ENCODE peak calls at places on chromosome 1, in seven cellular contexts. One of them, this sample, is unnamed.

GRCh38 chr1:3372317-3372716 is 82.1 kb upstream of the ARHGEF16 start:
- DNase-seq in PC-9: no peak
- DNase-seq in thoracic aorta: no peak
- DNase-seq in breast epithelium: no peak
- DNase-seq in dorsolateral prefrontal cortex: no peak
- DNase-seq in GM12878: no peak
- DNase-seq in neural progenitor cell: no peak
- DNase-seq in this sample: no peak

GRCh38 chr1:61192666-61193325 is 110.4 kb downstream of the NFIA start:
- DNase-seq in PC-9: no peak
- DNase-seq in thoracic aorta: no peak
- DNase-seq in breast epithelium: no peak
- DNase-seq in dorsolateral prefrontal cortex: no peak
- DNase-seq in GM12878: no peak
- DNase-seq in neural progenitor cell: no peak
- DNase-seq in this sample: no peak

GRCh38 chr1:180083164-180083563 is 71.5 kb upstream of the QSOX1 start:
- DNase-seq in PC-9: no peak
- DNase-seq in thoracic aorta: no peak
- DNase-seq in breast epithelium: no peak
- DNase-seq in dorsolateral prefrontal cortex: no peak
- DNase-seq in GM12878: no peak
- DNase-seq in neural progenitor cell: no peak
- DNase-seq in this sample: no peak

GRCh38 chr1:23116216-23116836 is 52.3 kb downstream of the LUZP1 start:
- DNase-seq in PC-9: no peak
- DNase-seq in thoracic aorta: no peak
- DNase-seq in breast epithelium: no peak
- DNase-seq in dorsolateral prefrontal cortex: no peak
- DNase-seq in GM12878: no peak
- DNase-seq in neural progenitor cell: no peak
- DNase-seq in this sample: no peak

GRCh38 chr1:205706601-205707502 is 26.5 kb upstream of the SLC45A3 start:
- DNase-seq in PC-9: no peak
- DNase-seq in thoracic aorta: no peak
- DNase-seq in breast epithelium: no peak
- DNase-seq in dorsolateral prefrontal cortex: no peak
- DNase-seq in GM12878: no peak
- DNase-seq in neural progenitor cell: no peak
- DNase-seq in this sample: no peak

GRCh38 chr1:97902067-97902466 is 18.8 kb downstream of the DPYD start:
- DNase-seq in PC-9: no peak
- DNase-seq in thoracic aorta: no peak
- DNase-seq in breast epithelium: no peak
- DNase-seq in dorsolateral prefrontal cortex: no peak
- DNase-seq in GM12878: no peak
- DNase-seq in neural progenitor cell: no peak
- DNase-seq in this sample: no peak

GRCh38 chr1:157724537-157725213 is 24.1 kb upstream of the FCRL3 start:
- DNase-seq in PC-9: no peak
- DNase-seq in thoracic aorta: no peak
- DNase-seq in breast epithelium: no peak
- DNase-seq in dorsolateral prefrontal cortex: no peak
- DNase-seq in GM12878: no peak
- DNase-seq in neural progenitor cell: no peak
- DNase-seq in this sample: no peak

GRCh38 chr1:105730701-105731100 is 1325.8 kb upstream of the PRMT6 start:
- DNase-seq in PC-9: no peak
- DNase-seq in thoracic aorta: no peak
- DNase-seq in breast epithelium: no peak
- DNase-seq in dorsolateral prefrontal cortex: no peak
- DNase-seq in GM12878: no peak
- DNase-seq in neural progenitor cell: no peak
- DNase-seq in this sample: no peak

GRCh38 chr1:171715813-171716251 is 26.0 kb downstream of the VAMP4 start:
- DNase-seq in PC-9: no peak
- DNase-seq in thoracic aorta: no peak
- DNase-seq in breast epithelium: no peak
- DNase-seq in dorsolateral prefrontal cortex: no peak
- DNase-seq in GM12878: no peak
- DNase-seq in neural progenitor cell: no peak
- DNase-seq in this sample: no peak

GRCh38 chr1:241828576-241828975 is 19.4 kb upstream of the EXO1 start:
- DNase-seq in PC-9: no peak
- DNase-seq in thoracic aorta: no peak
- DNase-seq in breast epithelium: no peak
- DNase-seq in dorsolateral prefrontal cortex: peak
- DNase-seq in GM12878: no peak
- DNase-seq in neural progenitor cell: no peak
- DNase-seq in this sample: no peak

GRCh38 chr1:169326644-169327316 is 40.8 kb downstream of the NME7 start:
- DNase-seq in PC-9: no peak
- DNase-seq in thoracic aorta: no peak
- DNase-seq in breast epithelium: no peak
- DNase-seq in dorsolateral prefrontal cortex: no peak
- DNase-seq in GM12878: peak
- DNase-seq in neural progenitor cell: no peak
- DNase-seq in this sample: no peak

GRCh38 chr1:12346483-12347155 is 116.8 kb downstream of the VPS13D start:
- DNase-seq in PC-9: no peak
- DNase-seq in thoracic aorta: no peak
- DNase-seq in breast epithelium: no peak
- DNase-seq in dorsolateral prefrontal cortex: no peak
- DNase-seq in GM12878: no peak
- DNase-seq in neural progenitor cell: no peak
- DNase-seq in this sample: no peak

GRCh38 chr1:74468982-74469603 is 43.3 kb downstream of the LRRC53 start:
- DNase-seq in PC-9: no peak
- DNase-seq in thoracic aorta: no peak
- DNase-seq in breast epithelium: no peak
- DNase-seq in dorsolateral prefrontal cortex: no peak
- DNase-seq in GM12878: no peak
- DNase-seq in neural progenitor cell: peak
- DNase-seq in this sample: no peak

GRCh38 chr1:164611754-164612642 is 53.0 kb downstream of the PBX1 start:
- DNase-seq in PC-9: peak
- DNase-seq in thoracic aorta: no peak
- DNase-seq in breast epithelium: peak
- DNase-seq in dorsolateral prefrontal cortex: no peak
- DNase-seq in GM12878: no peak
- DNase-seq in neural progenitor cell: peak
- DNase-seq in this sample: no peak

GRCh38 chr1:183632964-183633363 is 2.6 kb downstream of the ARPC5 start:
- DNase-seq in PC-9: no peak
- DNase-seq in thoracic aorta: no peak
- DNase-seq in breast epithelium: no peak
- DNase-seq in dorsolateral prefrontal cortex: no peak
- DNase-seq in GM12878: no peak
- DNase-seq in neural progenitor cell: no peak
- DNase-seq in this sample: no peak

GRCh38 chr1:31822766-31823165 is 6.9 kb upstream of the SPOCD1 start:
- DNase-seq in PC-9: no peak
- DNase-seq in thoracic aorta: no peak
- DNase-seq in breast epithelium: peak
- DNase-seq in dorsolateral prefrontal cortex: peak
- DNase-seq in GM12878: no peak
- DNase-seq in neural progenitor cell: no peak
- DNase-seq in this sample: no peak

DNA sequence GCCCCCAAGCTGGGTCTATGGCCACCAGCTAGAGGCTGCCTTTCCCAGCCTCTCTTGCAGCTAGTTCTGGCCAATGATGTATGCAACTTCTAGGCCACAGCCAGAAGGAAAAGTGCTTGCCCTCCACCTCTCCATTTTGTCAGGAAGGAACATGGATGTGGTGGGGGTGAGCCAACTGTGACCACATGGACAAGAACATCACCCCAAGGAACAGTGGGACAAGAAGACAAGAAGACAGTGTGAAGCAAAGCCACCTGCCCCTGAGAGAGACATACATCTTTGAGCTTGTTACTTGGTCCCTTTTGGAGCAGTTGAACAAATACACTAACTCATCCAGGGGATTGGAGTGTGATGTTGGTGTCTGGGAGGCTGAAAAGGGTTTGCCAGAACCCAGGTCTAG is 105.8 kb upstream of the EDN2 start:
- DNase-seq in PC-9: no peak
- DNase-seq in thoracic aorta: no peak
- DNase-seq in breast epithelium: no peak
- DNase-seq in dorsolateral prefrontal cortex: no peak
- DNase-seq in GM12878: no peak
- DNase-seq in neural progenitor cell: no peak
- DNase-seq in this sample: no peak
- H3K27ac ChIP-seq in PC-9: no peak
- H3K27ac ChIP-seq in thoracic aorta: no peak
- H3K27ac ChIP-seq in breast epithelium: no peak
- H3K27ac ChIP-seq in dorsolateral prefrontal cortex: no peak
- H3K27ac ChIP-seq in GM12878: no peak
- H3K27ac ChIP-seq in neural progenitor cell: no peak
- H3K27ac ChIP-seq in this sample: no peak

GRCh38 chr1:219837994-219838294 is 90.4 kb downstream of the SLC30A10 start:
- DNase-seq in PC-9: no peak
- DNase-seq in thoracic aorta: no peak
- DNase-seq in breast epithelium: no peak
- DNase-seq in dorsolateral prefrontal cortex: no peak
- DNase-seq in GM12878: no peak
- DNase-seq in neural progenitor cell: no peak
- DNase-seq in this sample: no peak
- TF ChIP-seq CTCF in PC-9: peak
- TF ChIP-seq CTCF in thoracic aorta: no peak
- TF ChIP-seq CTCF in breast epithelium: no peak
- TF ChIP-seq CTCF in dorsolateral prefrontal cortex: no peak
- TF ChIP-seq CTCF in GM12878: no peak
- TF ChIP-seq CTCF in neural progenitor cell: no peak
- TF ChIP-seq CTCF in this sample: no peak

GRCh38 chr1:91796390-91796654 is 89.6 kb downstream of the TGFBR3 start:
- DNase-seq in PC-9: no peak
- DNase-seq in thoracic aorta: no peak
- DNase-seq in breast epithelium: no peak
- DNase-seq in dorsolateral prefrontal cortex: no peak
- DNase-seq in GM12878: no peak
- DNase-seq in neural progenitor cell: no peak
- DNase-seq in this sample: no peak
- H3K27ac ChIP-seq in PC-9: peak
- H3K27ac ChIP-seq in thoracic aorta: no peak
- H3K27ac ChIP-seq in breast epithelium: peak
- H3K27ac ChIP-seq in dorsolateral prefrontal cortex: no peak
- H3K27ac ChIP-seq in GM12878: no peak
- H3K27ac ChIP-seq in neural progenitor cell: no peak
- H3K27ac ChIP-seq in this sample: peak

DNA sequence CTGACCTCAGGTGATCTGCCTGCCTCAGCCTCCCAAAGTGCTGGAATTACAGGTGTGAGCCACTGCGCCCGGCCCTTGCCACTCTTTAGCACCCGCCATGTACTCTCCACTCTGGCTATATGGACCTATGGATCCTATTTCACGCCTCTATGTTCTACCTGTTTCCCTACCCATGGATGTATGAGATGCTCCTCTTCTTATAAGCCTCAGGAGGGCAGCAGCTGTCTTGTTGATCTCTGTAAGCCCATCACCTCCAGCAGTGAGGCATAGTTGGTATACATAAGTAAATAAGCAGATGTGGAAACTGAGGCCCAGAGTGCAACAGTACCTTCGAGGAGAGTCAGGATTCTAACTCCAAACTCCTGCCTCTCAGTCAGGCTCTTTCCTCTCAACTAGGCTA is 24.7 kb upstream of the ARTN start:
- DNase-seq in PC-9: no peak
- DNase-seq in thoracic aorta: no peak
- DNase-seq in breast epithelium: no peak
- DNase-seq in dorsolateral prefrontal cortex: no peak
- DNase-seq in GM12878: no peak
- DNase-seq in neural progenitor cell: no peak
- DNase-seq in this sample: no peak
- TF ChIP-seq CTCF in PC-9: peak
- TF ChIP-seq CTCF in thoracic aorta: no peak
- TF ChIP-seq CTCF in breast epithelium: no peak
- TF ChIP-seq CTCF in dorsolateral prefrontal cortex: no peak
- TF ChIP-seq CTCF in GM12878: no peak
- TF ChIP-seq CTCF in neural progenitor cell: no peak
- TF ChIP-seq CTCF in this sample: no peak

This sample was measured in ascending aorta.